ENCODE peak calls at places on chromosomes 7 and 10, in ten cellular contexts. One of them, this sample, is unnamed.

GRCh38 chr10:79246606-79247275 is 100.5 kb upstream of the PPIF start:
- DNase-seq in CD4-positive, alpha-beta T cell: no peak
- DNase-seq in heart left ventricle: peak; percentile 86
- DNase-seq in RWPE1: no peak
- DNase-seq in CD8-positive, alpha-beta T cell: no peak
- DNase-seq in neuronal stem cell: no peak
- DNase-seq in cardiac muscle cell: peak; percentile 73
- DNase-seq in right lobe of liver: peak; percentile 75
- DNase-seq in dorsolateral prefrontal cortex: no peak
- DNase-seq in mesendoderm: no peak
- DNase-seq in this sample: peak; percentile 54

GRCh38 chr10:98589007-98589406 is 142.3 kb upstream of the HPS1 start:
- DNase-seq in neuronal stem cell: no peak
- DNase-seq in heart left ventricle: no peak
- DNase-seq in dorsolateral prefrontal cortex: no peak
- DNase-seq in right lobe of liver: no peak
- DNase-seq in RWPE1: no peak
- DNase-seq in cardiac muscle cell: no peak
- DNase-seq in CD4-positive, alpha-beta T cell: no peak
- DNase-seq in CD8-positive, alpha-beta T cell: no peak
- DNase-seq in mesendoderm: no peak
- DNase-seq in this sample: no peak

GRCh38 chr7:100641463-100641859 is at the start of gene TFR2:
- DNase-seq in RWPE1: no peak
- DNase-seq in mesendoderm: no peak
- DNase-seq in neuronal stem cell: no peak
- DNase-seq in right lobe of liver: peak; percentile 82
- DNase-seq in heart left ventricle: no peak
- DNase-seq in CD8-positive, alpha-beta T cell: no peak
- DNase-seq in dorsolateral prefrontal cortex: no peak
- DNase-seq in cardiac muscle cell: no peak
- DNase-seq in CD4-positive, alpha-beta T cell: no peak
- DNase-seq in this sample: no peak

GRCh38 chr10:68105820-68106219 is 3.5 kb upstream of the MYPN start:
- DNase-seq in neuronal stem cell: no peak
- DNase-seq in mesendoderm: no peak
- DNase-seq in dorsolateral prefrontal cortex: no peak
- DNase-seq in cardiac muscle cell: peak; percentile 18
- DNase-seq in heart left ventricle: no peak
- DNase-seq in CD8-positive, alpha-beta T cell: no peak
- DNase-seq in CD4-positive, alpha-beta T cell: no peak
- DNase-seq in right lobe of liver: no peak
- DNase-seq in RWPE1: peak; percentile 64
- DNase-seq in this sample: peak; percentile 11

GRCh38 chr10:48533951-48534720 is 70.7 kb downstream of the ARHGAP22 start:
- DNase-seq in RWPE1: no peak
- DNase-seq in right lobe of liver: no peak
- DNase-seq in heart left ventricle: no peak
- DNase-seq in CD4-positive, alpha-beta T cell: no peak
- DNase-seq in CD8-positive, alpha-beta T cell: no peak
- DNase-seq in neuronal stem cell: no peak
- DNase-seq in cardiac muscle cell: peak; percentile 47
- DNase-seq in dorsolateral prefrontal cortex: no peak
- DNase-seq in mesendoderm: peak; percentile 92
- DNase-seq in this sample: no peak

GRCh38 chr7:156456503-156457115 is 184.0 kb upstream of the RNF32 start:
- DNase-seq in dorsolateral prefrontal cortex: no peak
- DNase-seq in mesendoderm: peak; percentile 36
- DNase-seq in RWPE1: no peak
- DNase-seq in CD8-positive, alpha-beta T cell: no peak
- DNase-seq in neuronal stem cell: no peak
- DNase-seq in heart left ventricle: no peak
- DNase-seq in right lobe of liver: no peak
- DNase-seq in CD4-positive, alpha-beta T cell: no peak
- DNase-seq in cardiac muscle cell: no peak
- DNase-seq in this sample: no peak

GRCh38 chr7:35035511-35035921 is 1.8 kb downstream of the DPY19L1 start:
- DNase-seq in RWPE1: peak; percentile 39
- DNase-seq in CD4-positive, alpha-beta T cell: no peak
- DNase-seq in heart left ventricle: no peak
- DNase-seq in mesendoderm: peak; percentile 93
- DNase-seq in cardiac muscle cell: peak; percentile 35
- DNase-seq in neuronal stem cell: no peak
- DNase-seq in right lobe of liver: no peak
- DNase-seq in dorsolateral prefrontal cortex: peak; percentile 55
- DNase-seq in CD8-positive, alpha-beta T cell: no peak
- DNase-seq in this sample: no peak

GRCh38 chr7:37052673-37053072 is 328.4 kb upstream of the AOAH start:
- DNase-seq in cardiac muscle cell: peak; percentile 68
- DNase-seq in dorsolateral prefrontal cortex: no peak
- DNase-seq in RWPE1: peak; percentile 62
- DNase-seq in mesendoderm: peak; percentile 87
- DNase-seq in heart left ventricle: no peak
- DNase-seq in CD8-positive, alpha-beta T cell: no peak
- DNase-seq in right lobe of liver: no peak
- DNase-seq in neuronal stem cell: peak; percentile 67
- DNase-seq in CD4-positive, alpha-beta T cell: no peak
- DNase-seq in this sample: no peak

GRCh38 chr10:72254891-72255568 is 18.7 kb upstream of the DDIT4 start:
- DNase-seq in dorsolateral prefrontal cortex: peak; percentile 98
- DNase-seq in cardiac muscle cell: peak; percentile 90
- DNase-seq in RWPE1: peak; percentile 90
- DNase-seq in CD4-positive, alpha-beta T cell: no peak
- DNase-seq in mesendoderm: peak; percentile 90
- DNase-seq in CD8-positive, alpha-beta T cell: peak; percentile 23
- DNase-seq in neuronal stem cell: peak; percentile 44
- DNase-seq in right lobe of liver: peak; percentile 93
- DNase-seq in heart left ventricle: peak; percentile 87
- DNase-seq in this sample: peak; percentile 83

GRCh38 chr7:141244466-141244865 is 170.6 kb downstream of the TMEM178B start:
- DNase-seq in neuronal stem cell: no peak
- DNase-seq in cardiac muscle cell: no peak
- DNase-seq in CD8-positive, alpha-beta T cell: no peak
- DNase-seq in RWPE1: no peak
- DNase-seq in mesendoderm: no peak
- DNase-seq in right lobe of liver: no peak
- DNase-seq in dorsolateral prefrontal cortex: no peak
- DNase-seq in heart left ventricle: no peak
- DNase-seq in CD4-positive, alpha-beta T cell: no peak
- DNase-seq in this sample: no peak

GRCh38 chr7:93715234-93715633 is 140.7 kb upstream of the CALCR start:
- DNase-seq in mesendoderm: peak; percentile 77
- DNase-seq in right lobe of liver: peak; percentile 59
- DNase-seq in CD4-positive, alpha-beta T cell: no peak
- DNase-seq in cardiac muscle cell: peak; percentile 74
- DNase-seq in CD8-positive, alpha-beta T cell: no peak
- DNase-seq in dorsolateral prefrontal cortex: no peak
- DNase-seq in neuronal stem cell: peak; percentile 29
- DNase-seq in RWPE1: peak; percentile 33
- DNase-seq in heart left ventricle: peak; percentile 30
- DNase-seq in this sample: no peak

GRCh38 chr10:88642991-88643390 is 21.3 kb upstream of the LIPF start:
- DNase-seq in right lobe of liver: no peak
- DNase-seq in CD4-positive, alpha-beta T cell: no peak
- DNase-seq in mesendoderm: no peak
- DNase-seq in RWPE1: peak; percentile 54
- DNase-seq in neuronal stem cell: no peak
- DNase-seq in heart left ventricle: no peak
- DNase-seq in cardiac muscle cell: peak; percentile 54
- DNase-seq in CD8-positive, alpha-beta T cell: no peak
- DNase-seq in dorsolateral prefrontal cortex: no peak
- DNase-seq in this sample: no peak

GRCh38 chr7:50739744-50740455 is 42.8 kb downstream of the GRB10 start:
- DNase-seq in CD4-positive, alpha-beta T cell: peak; percentile 50
- DNase-seq in heart left ventricle: no peak
- DNase-seq in right lobe of liver: no peak
- DNase-seq in mesendoderm: peak; percentile 31
- DNase-seq in neuronal stem cell: no peak
- DNase-seq in CD8-positive, alpha-beta T cell: peak; percentile 48
- DNase-seq in dorsolateral prefrontal cortex: no peak
- DNase-seq in cardiac muscle cell: peak; percentile 25
- DNase-seq in RWPE1: no peak
- DNase-seq in this sample: no peak

GRCh38 chr7:7428806-7429205 is 106.9 kb downstream of the COL28A1 start:
- DNase-seq in CD8-positive, alpha-beta T cell: no peak
- DNase-seq in heart left ventricle: no peak
- DNase-seq in right lobe of liver: no peak
- DNase-seq in mesendoderm: no peak
- DNase-seq in dorsolateral prefrontal cortex: no peak
- DNase-seq in cardiac muscle cell: peak; percentile 19
- DNase-seq in CD4-positive, alpha-beta T cell: no peak
- DNase-seq in RWPE1: no peak
- DNase-seq in neuronal stem cell: no peak
- DNase-seq in this sample: no peak

GRCh38 chr10:89122431-89123066 is 84.6 kb downstream of the CH25H start:
- DNase-seq in mesendoderm: no peak
- DNase-seq in cardiac muscle cell: no peak
- DNase-seq in CD8-positive, alpha-beta T cell: no peak
- DNase-seq in CD4-positive, alpha-beta T cell: no peak
- DNase-seq in neuronal stem cell: no peak
- DNase-seq in heart left ventricle: no peak
- DNase-seq in RWPE1: no peak
- DNase-seq in right lobe of liver: no peak
- DNase-seq in dorsolateral prefrontal cortex: no peak
- DNase-seq in this sample: no peak

GRCh38 chr10:11830836-11831519 is 7.8 kb downstream of the PROSER2 start:
- DNase-seq in CD8-positive, alpha-beta T cell: no peak
- DNase-seq in neuronal stem cell: no peak
- DNase-seq in CD4-positive, alpha-beta T cell: no peak
- DNase-seq in right lobe of liver: no peak
- DNase-seq in RWPE1: no peak
- DNase-seq in dorsolateral prefrontal cortex: no peak
- DNase-seq in heart left ventricle: no peak
- DNase-seq in cardiac muscle cell: no peak
- DNase-seq in mesendoderm: peak; percentile 91
- DNase-seq in this sample: no peak

GRCh38 chr10:79139124-79139835 is 70.5 kb downstream of the ZMIZ1 start:
- DNase-seq in right lobe of liver: no peak
- DNase-seq in mesendoderm: no peak
- DNase-seq in neuronal stem cell: no peak
- DNase-seq in cardiac muscle cell: peak; percentile 90
- DNase-seq in heart left ventricle: peak; percentile 82
- DNase-seq in CD4-positive, alpha-beta T cell: no peak
- DNase-seq in dorsolateral prefrontal cortex: no peak
- DNase-seq in CD8-positive, alpha-beta T cell: no peak
- DNase-seq in RWPE1: no peak
- DNase-seq in this sample: no peak

DNA sequence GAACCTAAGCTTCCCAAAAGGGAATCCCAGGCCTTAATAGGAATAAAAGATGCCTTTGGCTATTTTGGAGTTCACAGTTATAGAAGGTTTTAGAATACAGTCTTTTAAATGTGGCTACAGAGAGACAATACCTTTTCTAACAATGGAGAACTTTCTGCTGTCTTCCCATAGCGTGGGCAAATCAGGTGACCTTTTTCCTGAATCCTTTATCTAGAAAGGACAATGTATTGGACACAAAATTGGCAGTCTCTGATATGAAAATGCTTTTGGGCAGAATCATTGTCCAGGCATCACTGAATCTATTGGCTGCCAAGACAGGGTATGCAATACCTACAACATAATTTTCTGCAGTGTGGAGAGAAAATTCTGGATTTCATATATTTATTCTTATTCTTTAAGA is 7.8 kb upstream of the ABLIM1 start:
- DNase-seq in CD8-positive, alpha-beta T cell: no peak
- DNase-seq in neuronal stem cell: no peak
- DNase-seq in heart left ventricle: no peak
- DNase-seq in dorsolateral prefrontal cortex: no peak
- DNase-seq in cardiac muscle cell: no peak
- DNase-seq in mesendoderm: no peak
- DNase-seq in right lobe of liver: no peak
- DNase-seq in RWPE1: no peak
- DNase-seq in CD4-positive, alpha-beta T cell: no peak
- DNase-seq in this sample: no peak
- H3K27ac ChIP-seq in CD8-positive, alpha-beta T cell: no peak overlapping the region
- H3K27ac ChIP-seq in neuronal stem cell: no peak overlapping the region
- H3K27ac ChIP-seq in heart left ventricle: peak overlapping the region; percentile 55
- H3K27ac ChIP-seq in dorsolateral prefrontal cortex: no peak overlapping the region
- H3K27ac ChIP-seq in cardiac muscle cell: no peak overlapping the region
- H3K27ac ChIP-seq in mesendoderm: no peak overlapping the region
- H3K27ac ChIP-seq in right lobe of liver: no peak overlapping the region
- H3K27ac ChIP-seq in RWPE1: no peak overlapping the region
- H3K27ac ChIP-seq in CD4-positive, alpha-beta T cell: no peak overlapping the region
- H3K27ac ChIP-seq in this sample: no peak overlapping the region

DNA sequence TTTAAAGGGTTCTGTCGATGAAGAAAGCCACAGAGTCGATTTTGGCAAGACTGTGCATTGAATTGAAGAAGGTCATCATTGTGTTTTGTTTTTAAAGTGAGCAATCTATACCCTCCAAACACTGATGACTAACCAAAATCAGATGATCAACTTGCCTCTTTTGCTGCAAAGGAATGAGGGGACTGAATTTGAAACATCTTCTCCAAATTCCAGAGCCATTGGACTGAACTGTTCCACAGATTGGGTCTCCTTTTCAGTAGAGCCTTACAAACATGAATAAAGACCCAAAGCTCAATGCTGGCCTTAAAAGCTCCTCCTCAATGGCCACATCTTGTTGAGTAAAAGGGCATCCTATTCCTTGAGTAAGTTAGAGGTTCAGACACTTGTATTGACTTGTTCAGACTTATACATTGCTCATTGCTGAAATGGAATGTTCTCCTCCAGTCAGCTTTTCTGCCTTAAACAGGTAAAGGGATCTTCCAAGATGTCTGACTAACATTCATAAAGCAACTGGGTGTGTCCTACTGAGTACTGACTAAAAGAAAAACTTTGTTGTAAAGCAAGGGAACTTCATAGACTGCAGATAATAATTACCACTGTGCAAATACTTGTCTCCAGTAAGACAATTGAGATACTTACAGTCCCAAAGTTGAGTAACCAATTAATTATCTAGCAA is 630.6 kb downstream of the KCNMA1 start:
- DNase-seq in mesendoderm: no peak
- DNase-seq in CD4-positive, alpha-beta T cell: no peak
- DNase-seq in cardiac muscle cell: no peak
- DNase-seq in RWPE1: peak; percentile 83
- DNase-seq in CD8-positive, alpha-beta T cell: no peak
- DNase-seq in heart left ventricle: no peak
- DNase-seq in neuronal stem cell: no peak
- DNase-seq in dorsolateral prefrontal cortex: no peak
- DNase-seq in right lobe of liver: no peak
- DNase-seq in this sample: no peak
- H3K27ac ChIP-seq in mesendoderm: no peak overlapping the region
- H3K27ac ChIP-seq in CD4-positive, alpha-beta T cell: no peak overlapping the region
- H3K27ac ChIP-seq in cardiac muscle cell: no peak overlapping the region
- H3K27ac ChIP-seq in RWPE1: no peak overlapping the region
- H3K27ac ChIP-seq in CD8-positive, alpha-beta T cell: no peak overlapping the region
- H3K27ac ChIP-seq in heart left ventricle: no peak overlapping the region
- H3K27ac ChIP-seq in neuronal stem cell: no peak overlapping the region
- H3K27ac ChIP-seq in dorsolateral prefrontal cortex: no peak overlapping the region
- H3K27ac ChIP-seq in right lobe of liver: no peak overlapping the region
- H3K27ac ChIP-seq in this sample: no peak overlapping the region

GRCh38 chr10:15591937-15592336 is 127.8 kb downstream of the ITGA8 start:
- DNase-seq in RWPE1: no peak
- DNase-seq in dorsolateral prefrontal cortex: no peak
- DNase-seq in CD4-positive, alpha-beta T cell: no peak
- DNase-seq in mesendoderm: peak; percentile 4
- DNase-seq in right lobe of liver: no peak
- DNase-seq in neuronal stem cell: no peak
- DNase-seq in CD8-positive, alpha-beta T cell: no peak
- DNase-seq in heart left ventricle: no peak
- DNase-seq in cardiac muscle cell: no peak
- DNase-seq in this sample: no peak
- H3K27ac ChIP-seq in RWPE1: no peak overlapping the region
- H3K27ac ChIP-seq in dorsolateral prefrontal cortex: no peak overlapping the region
- H3K27ac ChIP-seq in CD4-positive, alpha-beta T cell: no peak overlapping the region
- H3K27ac ChIP-seq in mesendoderm: no peak overlapping the region
- H3K27ac ChIP-seq in right lobe of liver: no peak overlapping the region
- H3K27ac ChIP-seq in neuronal stem cell: no peak overlapping the region
- H3K27ac ChIP-seq in CD8-positive, alpha-beta T cell: no peak overlapping the region
- H3K27ac ChIP-seq in heart left ventricle: no peak overlapping the region
- H3K27ac ChIP-seq in cardiac muscle cell: no peak overlapping the region
- H3K27ac ChIP-seq in this sample: no peak overlapping the region

GRCh38 chr7:105691692-105692564 is 110.6 kb upstream of the EFCAB10 start:
- DNase-seq in right lobe of liver: peak; percentile 88
- DNase-seq in cardiac muscle cell: peak; percentile 92
- DNase-seq in CD8-positive, alpha-beta T cell: peak; percentile 49
- DNase-seq in CD4-positive, alpha-beta T cell: peak; percentile 62
- DNase-seq in neuronal stem cell: no peak
- DNase-seq in RWPE1: peak; percentile 54
- DNase-seq in mesendoderm: no peak
- DNase-seq in dorsolateral prefrontal cortex: no peak
- DNase-seq in heart left ventricle: peak; percentile 44
- DNase-seq in this sample: peak; percentile 6
- H3K27ac ChIP-seq in right lobe of liver: peak overlapping the region; percentile 25
- H3K27ac ChIP-seq in cardiac muscle cell: no peak overlapping the region
- H3K27ac ChIP-seq in CD8-positive, alpha-beta T cell: peak overlapping the region; percentile 96
- H3K27ac ChIP-seq in CD4-positive, alpha-beta T cell: peak overlapping the region; percentile 97
- H3K27ac ChIP-seq in neuronal stem cell: no peak overlapping the region
- H3K27ac ChIP-seq in RWPE1: peak overlapping the region; percentile 33
- H3K27ac ChIP-seq in mesendoderm: peak overlapping the region; percentile 25
- H3K27ac ChIP-seq in dorsolateral prefrontal cortex: peak overlapping the region; percentile 45
- H3K27ac ChIP-seq in heart left ventricle: peak overlapping the region; percentile 70
- H3K27ac ChIP-seq in this sample: no peak overlapping the region

This sample was measured in caudate nucleus.